ENCODE peak calls at places on chromosomes 3 and 15, in six cellular contexts. One of them, this sample, is unnamed.

GRCh38 chr15:65577129-65577996 is 33.6 kb downstream of the INTS14 start:
- DNase-seq in AG10803: peak; percentile 16
- DNase-seq in NCI-H1105: no peak
- DNase-seq in hippocampal formation: no peak
- DNase-seq in activated T-helper 9 cell treated with anti-CD3 and anti-CD28 coated beads, Interleukin-2, amount 50 U/mL, for 16 hours: no peak
- DNase-seq in left lung: no peak
- DNase-seq in this sample: no peak

GRCh38 chr15:91150492-91151160 is 50.6 kb downstream of the SV2B start:
- DNase-seq in AG10803: no peak
- DNase-seq in NCI-H1105: no peak
- DNase-seq in hippocampal formation: no peak
- DNase-seq in activated T-helper 9 cell treated with anti-CD3 and anti-CD28 coated beads, Interleukin-2, amount 50 U/mL, for 16 hours: no peak
- DNase-seq in left lung: no peak
- DNase-seq in this sample: no peak

GRCh38 chr15:88975891-88976290 is 62.7 kb upstream of the MFGE8 start:
- DNase-seq in AG10803: peak; percentile 57
- DNase-seq in NCI-H1105: no peak
- DNase-seq in hippocampal formation: no peak
- DNase-seq in activated T-helper 9 cell treated with anti-CD3 and anti-CD28 coated beads, Interleukin-2, amount 50 U/mL, for 16 hours: no peak
- DNase-seq in left lung: no peak
- DNase-seq in this sample: no peak

GRCh38 chr3:14441920-14442300 is 39.5 kb downstream of the SLC6A6 start:
- DNase-seq in AG10803: no peak
- DNase-seq in NCI-H1105: no peak
- DNase-seq in hippocampal formation: no peak
- DNase-seq in activated T-helper 9 cell treated with anti-CD3 and anti-CD28 coated beads, Interleukin-2, amount 50 U/mL, for 16 hours: no peak
- DNase-seq in left lung: no peak
- DNase-seq in this sample: no peak

GRCh38 chr3:65210026-65210814 is 522.4 kb upstream of the ADAMTS9 start:
- DNase-seq in AG10803: no peak
- DNase-seq in NCI-H1105: no peak
- DNase-seq in hippocampal formation: no peak
- DNase-seq in activated T-helper 9 cell treated with anti-CD3 and anti-CD28 coated beads, Interleukin-2, amount 50 U/mL, for 16 hours: no peak
- DNase-seq in left lung: no peak
- DNase-seq in this sample: no peak

GRCh38 chr3:70818145-70818544 is 505.7 kb upstream of the MDFIC2 start:
- DNase-seq in AG10803: no peak
- DNase-seq in NCI-H1105: no peak
- DNase-seq in hippocampal formation: no peak
- DNase-seq in activated T-helper 9 cell treated with anti-CD3 and anti-CD28 coated beads, Interleukin-2, amount 50 U/mL, for 16 hours: no peak
- DNase-seq in left lung: no peak
- DNase-seq in this sample: no peak

GRCh38 chr3:133384331-133385027 is 15.4 kb upstream of the BFSP2 start:
- DNase-seq in AG10803: peak; percentile 44
- DNase-seq in NCI-H1105: peak; percentile 89
- DNase-seq in hippocampal formation: peak; percentile 42
- DNase-seq in activated T-helper 9 cell treated with anti-CD3 and anti-CD28 coated beads, Interleukin-2, amount 50 U/mL, for 16 hours: no peak
- DNase-seq in left lung: peak; percentile 54
- DNase-seq in this sample: peak; percentile 59

GRCh38 chr3:42612928-42613327 is 12.4 kb downstream of the NKTR start:
- DNase-seq in AG10803: no peak
- DNase-seq in NCI-H1105: no peak
- DNase-seq in hippocampal formation: no peak
- DNase-seq in activated T-helper 9 cell treated with anti-CD3 and anti-CD28 coated beads, Interleukin-2, amount 50 U/mL, for 16 hours: no peak
- DNase-seq in left lung: no peak
- DNase-seq in this sample: no peak

GRCh38 chr15:85044251-85044853 is 62.7 kb downstream of the PDE8A start:
- DNase-seq in AG10803: peak; percentile 71
- DNase-seq in NCI-H1105: no peak
- DNase-seq in hippocampal formation: peak; percentile 84
- DNase-seq in activated T-helper 9 cell treated with anti-CD3 and anti-CD28 coated beads, Interleukin-2, amount 50 U/mL, for 16 hours: no peak
- DNase-seq in left lung: no peak
- DNase-seq in this sample: peak; percentile 32

GRCh38 chr3:114899186-114899931 is 247.7 kb downstream of the ZBTB20 start:
- DNase-seq in AG10803: no peak
- DNase-seq in NCI-H1105: peak; percentile 93
- DNase-seq in hippocampal formation: peak; percentile 37
- DNase-seq in activated T-helper 9 cell treated with anti-CD3 and anti-CD28 coated beads, Interleukin-2, amount 50 U/mL, for 16 hours: no peak
- DNase-seq in left lung: peak; percentile 55
- DNase-seq in this sample: no peak

GRCh38 chr3:46946856-46947544 is 29.5 kb downstream of the CCDC12 start:
- DNase-seq in AG10803: no peak
- DNase-seq in NCI-H1105: no peak
- DNase-seq in hippocampal formation: no peak
- DNase-seq in activated T-helper 9 cell treated with anti-CD3 and anti-CD28 coated beads, Interleukin-2, amount 50 U/mL, for 16 hours: peak; percentile 55
- DNase-seq in left lung: no peak
- DNase-seq in this sample: peak; percentile 62

GRCh38 chr3:73552700-73553099 is 72.0 kb downstream of the PDZRN3 start:
- DNase-seq in AG10803: no peak
- DNase-seq in NCI-H1105: no peak
- DNase-seq in hippocampal formation: no peak
- DNase-seq in activated T-helper 9 cell treated with anti-CD3 and anti-CD28 coated beads, Interleukin-2, amount 50 U/mL, for 16 hours: no peak
- DNase-seq in left lung: no peak
- DNase-seq in this sample: no peak

GRCh38 chr3:52149021-52149420 is 5.2 kb downstream of the POC1A start:
- DNase-seq in AG10803: no peak
- DNase-seq in NCI-H1105: no peak
- DNase-seq in hippocampal formation: no peak
- DNase-seq in activated T-helper 9 cell treated with anti-CD3 and anti-CD28 coated beads, Interleukin-2, amount 50 U/mL, for 16 hours: no peak
- DNase-seq in left lung: no peak
- DNase-seq in this sample: no peak

GRCh38 chr3:31724681-31725080 is 192.0 kb downstream of the STT3B start:
- DNase-seq in AG10803: peak; percentile 5
- DNase-seq in NCI-H1105: no peak
- DNase-seq in hippocampal formation: peak; percentile 7
- DNase-seq in activated T-helper 9 cell treated with anti-CD3 and anti-CD28 coated beads, Interleukin-2, amount 50 U/mL, for 16 hours: no peak
- DNase-seq in left lung: no peak
- DNase-seq in this sample: no peak

GRCh38 chr3:126476166-126476975 is 680 bp upstream of the ZXDC start:
- DNase-seq in AG10803: peak; percentile 13
- DNase-seq in NCI-H1105: peak; percentile 84
- DNase-seq in hippocampal formation: peak; percentile 64
- DNase-seq in activated T-helper 9 cell treated with anti-CD3 and anti-CD28 coated beads, Interleukin-2, amount 50 U/mL, for 16 hours: no peak
- DNase-seq in left lung: peak; percentile 83
- DNase-seq in this sample: peak; percentile 74

GRCh38 chr3:171347017-171347979 is 112.9 kb downstream of the TNIK start:
- DNase-seq in AG10803: peak; percentile 28
- DNase-seq in NCI-H1105: no peak
- DNase-seq in hippocampal formation: no peak
- DNase-seq in activated T-helper 9 cell treated with anti-CD3 and anti-CD28 coated beads, Interleukin-2, amount 50 U/mL, for 16 hours: no peak
- DNase-seq in left lung: peak; percentile 35
- DNase-seq in this sample: no peak

GRCh38 chr3:119497824-119498187 is 541 bp upstream of the TIMMDC1 start:
- DNase-seq in AG10803: peak; percentile 25
- DNase-seq in NCI-H1105: no peak
- DNase-seq in hippocampal formation: peak; percentile 1
- DNase-seq in activated T-helper 9 cell treated with anti-CD3 and anti-CD28 coated beads, Interleukin-2, amount 50 U/mL, for 16 hours: no peak
- DNase-seq in left lung: no peak
- DNase-seq in this sample: no peak

GRCh38 chr3:183824761-183825379 is 507 bp downstream of the MAP6D1 start:
- DNase-seq in AG10803: no peak
- DNase-seq in NCI-H1105: peak; percentile 14
- DNase-seq in hippocampal formation: no peak
- DNase-seq in activated T-helper 9 cell treated with anti-CD3 and anti-CD28 coated beads, Interleukin-2, amount 50 U/mL, for 16 hours: peak; percentile 4
- DNase-seq in left lung: no peak
- DNase-seq in this sample: peak; percentile 37

GRCh38 chr3:31008986-31009385 is 114.5 kb upstream of the GADL1 start:
- DNase-seq in AG10803: peak; percentile 39
- DNase-seq in NCI-H1105: no peak
- DNase-seq in hippocampal formation: no peak
- DNase-seq in activated T-helper 9 cell treated with anti-CD3 and anti-CD28 coated beads, Interleukin-2, amount 50 U/mL, for 16 hours: no peak
- DNase-seq in left lung: no peak
- DNase-seq in this sample: no peak

GRCh38 chr3:197256836-197257444 is 41.5 kb downstream of the DLG1 start:
- DNase-seq in AG10803: peak; percentile 61
- DNase-seq in NCI-H1105: peak; percentile 43
- DNase-seq in hippocampal formation: peak; percentile 75
- DNase-seq in activated T-helper 9 cell treated with anti-CD3 and anti-CD28 coated beads, Interleukin-2, amount 50 U/mL, for 16 hours: no peak
- DNase-seq in left lung: no peak
- DNase-seq in this sample: peak; percentile 17

GRCh38 chr3:48502728-48503168 is 1.2 kb downstream of the SHISA5 start:
- DNase-seq in AG10803: peak; percentile 16
- DNase-seq in NCI-H1105: no peak
- DNase-seq in hippocampal formation: no peak
- DNase-seq in activated T-helper 9 cell treated with anti-CD3 and anti-CD28 coated beads, Interleukin-2, amount 50 U/mL, for 16 hours: no peak
- DNase-seq in left lung: no peak
- DNase-seq in this sample: no peak

GRCh38 chr3:134328147-134328591 is 46.1 kb downstream of the AMOTL2 start:
- DNase-seq in AG10803: peak; percentile 96
- DNase-seq in NCI-H1105: no peak
- DNase-seq in hippocampal formation: no peak
- DNase-seq in activated T-helper 9 cell treated with anti-CD3 and anti-CD28 coated beads, Interleukin-2, amount 50 U/mL, for 16 hours: no peak
- DNase-seq in left lung: peak; percentile 31
- DNase-seq in this sample: peak; percentile 67

GRCh38 chr3:179716811-179717210 is 64.0 kb downstream of the USP13 start:
- DNase-seq in AG10803: peak; percentile 90
- DNase-seq in NCI-H1105: no peak
- DNase-seq in hippocampal formation: no peak
- DNase-seq in activated T-helper 9 cell treated with anti-CD3 and anti-CD28 coated beads, Interleukin-2, amount 50 U/mL, for 16 hours: no peak
- DNase-seq in left lung: no peak
- DNase-seq in this sample: no peak

GRCh38 chr15:23647421-23648375 is at the start of gene MAGEL2:
- DNase-seq in AG10803: no peak
- DNase-seq in NCI-H1105: peak; percentile 44
- DNase-seq in hippocampal formation: no peak
- DNase-seq in activated T-helper 9 cell treated with anti-CD3 and anti-CD28 coated beads, Interleukin-2, amount 50 U/mL, for 16 hours: no peak
- DNase-seq in left lung: no peak
- DNase-seq in this sample: no peak

GRCh38 chr3:29887450-29887849 is 606.6 kb downstream of the RBMS3 start:
- DNase-seq in AG10803: peak; percentile 10
- DNase-seq in NCI-H1105: no peak
- DNase-seq in hippocampal formation: no peak
- DNase-seq in activated T-helper 9 cell treated with anti-CD3 and anti-CD28 coated beads, Interleukin-2, amount 50 U/mL, for 16 hours: no peak
- DNase-seq in left lung: no peak
- DNase-seq in this sample: no peak

This sample was measured in HTR-8/SVneo.